ENCODE peak calls at places on chromosomes 5 and 9, in seven cellular contexts. W, E, O, A, Q, U and G are unnamed samples.

GRCh38 chr9:130960522-130961378 is 21.7 kb upstream of the FIBCD1 start:
- DNase-seq in W (no peak), E (no peak), O (no peak), A (no peak), Q (no peak), U (no peak), G (no peak)

GRCh38 chr9:107020040-107020530 is 157.1 kb downstream of the ZNF462 start:
- DNase-seq in W (peak), E (no peak), O (peak), A (no peak), Q (no peak), U (no peak), G (peak)

GRCh38 chr9:129939426-129939825 is 103.6 kb downstream of the FNBP1 start:
- DNase-seq in W (no peak), E (no peak), O (no peak), A (no peak), Q (no peak), U (no peak), G (no peak)

GRCh38 chr5:84688566-84688965 is 303.9 kb upstream of the EDIL3 start:
- DNase-seq in W (peak), E (no peak), O (peak), A (no peak), Q (no peak), U (no peak), G (peak)

GRCh38 chr5:77366717-77367500 is 125.2 kb downstream of the WDR41 start:
- DNase-seq in W (no peak), E (no peak), O (no peak), A (no peak), Q (no peak), U (no peak), G (no peak)

GRCh38 chr5:126866837-126867236 is 89.9 kb downstream of the LMNB1 start:
- DNase-seq in W (no peak), E (no peak), O (no peak), A (no peak), Q (no peak), U (no peak), G (no peak)

GRCh38 chr9:121499427-121500164 is at the start of gene GGTA1:
- DNase-seq in W (no peak), E (peak), O (peak), A (no peak), Q (peak), U (peak), G (no peak)

GRCh38 chr9:94603259-94603776 is 9.7 kb upstream of the FBP2 start:
- DNase-seq in W (no peak), E (peak), O (peak), A (peak), Q (peak), U (peak), G (no peak)

GRCh38 chr5:57684299-57684702 is 201.7 kb upstream of the ACTBL2 start:
- DNase-seq in W (no peak), E (no peak), O (peak), A (no peak), Q (no peak), U (no peak), G (no peak)

GRCh38 chr5:144189800-144190429 is 19.2 kb downstream of the KCTD16 start:
- DNase-seq in W (no peak), E (no peak), O (peak), A (peak), Q (peak), U (no peak), G (no peak)

GRCh38 chr9:101486693-101487442 is 46.8 kb upstream of the RNF20 start:
- DNase-seq in W (no peak), E (peak), O (peak), A (no peak), Q (peak), U (peak), G (no peak)

GRCh38 chr5:168409601-168410458 is 76.4 kb upstream of the RARS1 start:
- DNase-seq in W (peak), E (no peak), O (peak), A (no peak), Q (no peak), U (no peak), G (peak)

GRCh38 chr9:93003552-93004407 is 54.7 kb upstream of the SUSD3 start:
- DNase-seq in W (peak), E (peak), O (peak), A (peak), Q (peak), U (peak), G (no peak)

GRCh38 chr9:136052433-136052880 is 42.6 kb downstream of the NACC2 start:
- DNase-seq in W (no peak), E (no peak), O (no peak), A (no peak), Q (peak), U (no peak), G (no peak)

GRCh38 chr9:3746296-3747275 is 220.8 kb upstream of the RFX3 start:
- DNase-seq in W (peak), E (no peak), O (peak), A (no peak), Q (no peak), U (no peak), G (no peak)

GRCh38 chr5:133978943-133979342 is 10.5 kb upstream of the C5orf15 start:
- DNase-seq in W (no peak), E (no peak), O (no peak), A (no peak), Q (no peak), U (no peak), G (no peak)

GRCh38 chr9:97594414-97594921 is 38.7 kb downstream of the TSTD2 start:
- DNase-seq in W (no peak), E (no peak), O (no peak), A (no peak), Q (no peak), U (peak), G (no peak)

GRCh38 chr5:141077826-141078225 is 16.6 kb upstream of the PCDHB2 start:
- DNase-seq in W (no peak), E (no peak), O (no peak), A (no peak), Q (no peak), U (no peak), G (no peak)

GRCh38 chr5:4945296-4945695 is 194.8 kb upstream of the ADAMTS16 start:
- DNase-seq in W (no peak), E (no peak), O (no peak), A (no peak), Q (no peak), U (no peak), G (no peak)

GRCh38 chr5:143041-143440 is 48.3 kb upstream of the LRRC14B start:
- DNase-seq in W (no peak), E (no peak), O (no peak), A (no peak), Q (no peak), U (no peak), G (no peak)

GRCh38 chr5:139641116-139642080 is 6.8 kb upstream of the CXXC5 start:
- DNase-seq in W (no peak), E (no peak), O (no peak), A (no peak), Q (peak), U (no peak), G (no peak)

GRCh38 chr5:157267025-157267424 is 1.1 kb downstream of the CYFIP2 start:
- DNase-seq in W (no peak), E (no peak), O (no peak), A (no peak), Q (no peak), U (no peak), G (no peak)

GRCh38 chr5:157267766-157268480 is 2.0 kb downstream of the CYFIP2 start:
- DNase-seq in W (no peak), E (no peak), O (peak), A (no peak), Q (no peak), U (no peak), G (no peak)

GRCh38 chr5:157265714-157266285 is at the start of gene CYFIP2:
- DNase-seq in W (no peak), E (peak), O (no peak), A (peak), Q (peak), U (peak), G (no peak)

GRCh38 chr5:157269165-157269671 is 3.3 kb downstream of the CYFIP2 start:
- DNase-seq in W (no peak), E (no peak), O (peak), A (no peak), Q (no peak), U (no peak), G (no peak)

DNA sequence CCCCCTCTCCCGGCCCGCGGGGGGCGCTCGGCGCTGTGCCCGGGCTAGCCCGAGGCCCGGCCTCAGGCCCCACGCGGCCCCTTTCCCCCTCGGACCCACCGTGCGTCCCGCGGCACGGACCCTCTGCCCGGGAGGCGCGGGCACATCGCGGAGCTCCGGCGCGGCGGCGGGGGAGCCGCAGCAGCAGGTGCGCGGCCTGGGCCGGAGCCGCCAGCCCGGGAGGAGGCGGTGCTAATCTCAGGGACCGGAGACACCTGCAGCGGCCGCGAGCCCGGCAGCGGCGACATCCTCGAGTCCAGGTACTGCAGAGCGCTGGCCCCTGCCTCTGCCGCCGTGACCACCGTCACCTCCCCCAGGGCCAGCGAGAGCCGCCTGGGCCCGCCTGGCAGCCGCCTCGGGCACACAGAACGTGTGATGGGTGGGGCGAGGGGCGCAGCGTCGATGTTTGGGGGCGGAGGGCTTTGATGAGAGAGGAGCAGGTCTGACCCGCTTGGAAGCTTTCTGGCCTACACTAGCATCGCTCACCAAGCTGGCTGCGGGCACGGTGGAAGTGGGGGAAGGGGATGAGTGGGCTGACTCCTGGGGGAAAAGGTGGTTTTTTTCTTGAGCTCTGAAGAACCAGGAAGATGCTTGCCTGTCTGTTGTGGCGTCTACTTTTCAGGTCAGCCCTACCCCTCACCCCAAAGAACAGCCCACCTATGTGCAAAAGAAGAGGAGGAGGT is 524 bp downstream of the CYFIP2 start:
- DNase-seq in W (no peak), E (no peak), O (no peak), A (peak), Q (peak), U (peak), G (no peak)
- TF ChIP-seq CTCF in W (no peak), E (peak), O (no peak), A (no peak), Q (no peak), U (no peak), G (no peak)

GRCh38 chr5:43663916-43664315 is 60.9 kb downstream of the NNT start:
- DNase-seq in W (no peak), E (no peak), O (peak), A (no peak), Q (no peak), U (no peak), G (no peak)

GRCh38 chr5:43659075-43659474 is 56.1 kb downstream of the NNT start:
- DNase-seq in W (no peak), E (no peak), O (no peak), A (no peak), Q (no peak), U (no peak), G (no peak)

GRCh38 chr5:43664641-43665040 is 61.7 kb downstream of the NNT start:
- DNase-seq in W (no peak), E (no peak), O (no peak), A (no peak), Q (no peak), U (no peak), G (no peak)

GRCh38 chr5:43658499-43658898 is 55.5 kb downstream of the NNT start:
- DNase-seq in W (peak), E (no peak), O (peak), A (no peak), Q (no peak), U (no peak), G (peak)

DNA sequence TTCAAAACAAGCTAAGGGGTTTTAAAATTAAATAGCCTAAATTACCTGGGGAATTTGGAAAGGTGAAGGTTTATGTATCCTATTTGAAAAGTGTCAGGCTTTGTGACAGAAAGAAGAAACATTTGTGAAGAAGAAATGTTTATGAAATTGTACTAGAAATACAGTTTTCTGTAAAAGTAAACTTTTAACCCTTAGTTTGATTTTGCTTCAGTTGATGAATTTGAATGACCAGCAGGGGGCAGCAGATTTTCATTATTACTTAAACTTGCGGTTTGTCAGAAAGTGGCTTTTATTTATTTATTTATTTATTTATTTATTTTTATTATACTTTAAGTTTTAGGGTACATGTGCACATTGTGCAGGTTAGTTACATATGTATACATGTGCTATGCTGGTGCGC is 58.1 kb downstream of the NNT start:
- DNase-seq in W (no peak), E (peak), O (peak), A (no peak), Q (no peak), U (no peak), G (no peak)
- TF ChIP-seq CTCF in W (peak), E (peak), O (peak), A (peak), Q (peak), U (no peak), G (peak)

GRCh38 chr5:60399507-60399906 is 300.5 kb downstream of the DEPDC1B start:
- DNase-seq in W (no peak), E (no peak), O (no peak), A (no peak), Q (no peak), U (no peak), G (no peak)

GRCh38 chr5:60395712-60396329 is 304.1 kb downstream of the DEPDC1B start:
- DNase-seq in W (no peak), E (no peak), O (no peak), A (no peak), Q (no peak), U (no peak), G (no peak)
- TF ChIP-seq CTCF in W (no peak), E (no peak), O (no peak), A (no peak), Q (no peak), U (no peak), G (no peak)

GRCh38 chr5:132495672-132496630 is 5.4 kb upstream of the IRF1 start:
- DNase-seq in W (peak), E (peak), O (peak), A (peak), Q (peak), U (peak), G (peak)
- TF ChIP-seq CTCF in W (no peak), E (no peak), O (no peak), A (no peak), Q (no peak), U (peak), G (no peak)

GRCh38 chr9:115137511-115137910 is 19.6 kb upstream of the TNC start:
- DNase-seq in W (no peak), E (no peak), O (no peak), A (no peak), Q (no peak), U (no peak), G (no peak)

GRCh38 chr9:115134941-115135340 is 17.0 kb upstream of the TNC start:
- DNase-seq in W (no peak), E (no peak), O (no peak), A (no peak), Q (no peak), U (no peak), G (no peak)

GRCh38 chr9:115138151-115138550 is 20.2 kb upstream of the TNC start:
- DNase-seq in W (no peak), E (no peak), O (peak), A (no peak), Q (no peak), U (no peak), G (no peak)

GRCh38 chr9:115135786-115136185 is 17.8 kb upstream of the TNC start:
- DNase-seq in W (no peak), E (no peak), O (no peak), A (no peak), Q (no peak), U (no peak), G (no peak)

DNA sequence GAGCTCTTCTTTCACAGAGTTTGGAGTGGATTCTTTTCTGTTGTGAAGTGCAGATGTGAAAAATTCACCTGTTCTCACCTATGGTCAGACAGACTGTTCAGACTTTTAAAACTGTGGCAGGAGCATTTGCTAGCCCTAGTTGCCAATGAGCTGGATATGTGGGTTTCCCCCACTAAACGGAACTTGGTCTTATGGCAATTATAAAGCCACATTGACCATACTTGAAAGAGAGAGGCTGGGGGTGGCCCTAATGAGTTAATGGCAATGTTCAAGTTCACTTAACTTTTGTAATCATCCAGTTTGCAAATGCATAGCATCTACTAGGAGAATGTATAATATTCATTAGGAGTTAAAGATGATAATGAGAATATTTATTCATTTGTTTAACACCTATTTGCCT is 18.4 kb upstream of the TNC start:
- DNase-seq in W (no peak), E (no peak), O (no peak), A (no peak), Q (no peak), U (no peak), G (no peak)
- TF ChIP-seq CTCF in W (no peak), E (no peak), O (no peak), A (no peak), Q (no peak), U (no peak), G (no peak)

GRCh38 chr5:155616779-155617392 is 603.3 kb downstream of the KIF4B start:
- DNase-seq in W (no peak), E (peak), O (no peak), A (peak), Q (peak), U (no peak), G (no peak)
- TF ChIP-seq CTCF in W (peak), E (peak), O (peak), A (peak), Q (peak), U (no peak), G (peak)

GRCh38 chr5:90855296-90855990 is 296.8 kb downstream of the ADGRV1 start:
- DNase-seq in W (no peak), E (no peak), O (peak), A (no peak), Q (no peak), U (no peak), G (no peak)

GRCh38 chr5:90844931-90845330 is 286.3 kb downstream of the ADGRV1 start:
- DNase-seq in W (no peak), E (no peak), O (peak), A (no peak), Q (no peak), U (no peak), G (no peak)

GRCh38 chr5:90853759-90854515 is 295.3 kb downstream of the ADGRV1 start:
- DNase-seq in W (no peak), E (no peak), O (no peak), A (no peak), Q (no peak), U (no peak), G (no peak)

GRCh38 chr5:90849939-90850338 is 291.3 kb downstream of the ADGRV1 start:
- DNase-seq in W (no peak), E (no peak), O (no peak), A (no peak), Q (no peak), U (no peak), G (no peak)
- TF ChIP-seq CTCF in W (no peak), E (no peak), O (no peak), A (no peak), Q (no peak), U (no peak), G (no peak)

GRCh38 chr9:87668722-87669121 is 57.2 kb upstream of the CTSL start:
- DNase-seq in W (no peak), E (no peak), O (no peak), A (no peak), Q (no peak), U (no peak), G (no peak)
- TF ChIP-seq CTCF in W (no peak), E (no peak), O (no peak), A (no peak), Q (no peak), U (no peak), G (no peak)

GRCh38 chr9:88659126-88659525 is 124.1 kb downstream of the NXNL2 start:
- DNase-seq in W (no peak), E (no peak), O (peak), A (no peak), Q (no peak), U (no peak), G (no peak)

GRCh38 chr9:88660611-88661010 is 125.6 kb downstream of the NXNL2 start:
- DNase-seq in W (no peak), E (no peak), O (peak), A (no peak), Q (no peak), U (no peak), G (no peak)

GRCh38 chr9:88663766-88664419 is 128.9 kb downstream of the NXNL2 start:
- DNase-seq in W (no peak), E (no peak), O (no peak), A (no peak), Q (no peak), U (no peak), G (no peak)

GRCh38 chr9:88658311-88658822 is 123.4 kb downstream of the NXNL2 start:
- DNase-seq in W (no peak), E (no peak), O (peak), A (no peak), Q (peak), U (peak), G (peak)

GRCh38 chr9:88661759-88662158 is 126.8 kb downstream of the NXNL2 start:
- DNase-seq in W (no peak), E (no peak), O (peak), A (no peak), Q (no peak), U (no peak), G (no peak)
- TF ChIP-seq CTCF in W (no peak), E (no peak), O (no peak), A (no peak), Q (no peak), U (no peak), G (no peak)